ENCODE peak calls at places on chromosomes 6 and 20, in four cellular contexts. One of them, this sample, is unnamed.

GRCh38 chr6:47780510-47781356 is 1.1 kb upstream of the OPN5 start:
- DNase-seq in transverse colon: peak; percentile 22
- DNase-seq in ascending aorta: no peak
- DNase-seq in fibroblast of lung: peak; percentile 81
- DNase-seq in this sample: peak; percentile 53

GRCh38 chr6:69827491-69827890 is 30.7 kb upstream of the LMBRD1 start:
- DNase-seq in transverse colon: no peak
- DNase-seq in ascending aorta: no peak
- DNase-seq in fibroblast of lung: peak; percentile 76
- DNase-seq in this sample: no peak

GRCh38 chr6:35360349-35361138 is 18.2 kb downstream of the PPARD start:
- DNase-seq in transverse colon: no peak
- DNase-seq in ascending aorta: no peak
- DNase-seq in fibroblast of lung: no peak
- DNase-seq in this sample: peak; percentile 74

GRCh38 chr6:51077967-51078518 is 259.4 kb downstream of the TFAP2B start:
- DNase-seq in transverse colon: no peak
- DNase-seq in ascending aorta: no peak
- DNase-seq in fibroblast of lung: no peak
- DNase-seq in this sample: peak; percentile 40

GRCh38 chr6:88339816-88340215 is 173.7 kb upstream of the CNR1 start:
- DNase-seq in transverse colon: no peak
- DNase-seq in ascending aorta: no peak
- DNase-seq in fibroblast of lung: no peak
- DNase-seq in this sample: no peak

GRCh38 chr6:136736281-136736960 is 55.9 kb downstream of the MAP3K5 start:
- DNase-seq in transverse colon: no peak
- DNase-seq in ascending aorta: no peak
- DNase-seq in fibroblast of lung: no peak
- DNase-seq in this sample: no peak

GRCh38 chr6:149963462-149964242 is at the start of gene ULBP1:
- DNase-seq in transverse colon: peak; percentile 78
- DNase-seq in ascending aorta: peak; percentile 48
- DNase-seq in fibroblast of lung: peak; percentile 89
- DNase-seq in this sample: peak; percentile 92

GRCh38 chr6:139654309-139654708 is 279.9 kb upstream of the CITED2 start:
- DNase-seq in transverse colon: no peak
- DNase-seq in ascending aorta: no peak
- DNase-seq in fibroblast of lung: no peak
- DNase-seq in this sample: no peak

GRCh38 chr6:110039996-110040383 is 61.9 kb downstream of the GPR6 start:
- DNase-seq in transverse colon: peak; percentile 33
- DNase-seq in ascending aorta: no peak
- DNase-seq in fibroblast of lung: peak; percentile 34
- DNase-seq in this sample: peak; percentile 68

GRCh38 chr6:41593451-41594238 is 44.6 kb upstream of the MDFI start:
- DNase-seq in transverse colon: no peak
- DNase-seq in ascending aorta: no peak
- DNase-seq in fibroblast of lung: no peak
- DNase-seq in this sample: no peak

GRCh38 chr6:132763269-132763668 is 5.6 kb upstream of the VNN2 start:
- DNase-seq in transverse colon: peak; percentile 29
- DNase-seq in ascending aorta: no peak
- DNase-seq in fibroblast of lung: no peak
- DNase-seq in this sample: no peak

GRCh38 chr6:168381726-168382458 is 59.1 kb upstream of the SMOC2 start:
- DNase-seq in transverse colon: no peak
- DNase-seq in ascending aorta: no peak
- DNase-seq in fibroblast of lung: no peak
- DNase-seq in this sample: no peak

GRCh38 chr6:53898026-53898795 is 103.4 kb downstream of the LRRC1 start:
- DNase-seq in transverse colon: no peak
- DNase-seq in ascending aorta: no peak
- DNase-seq in fibroblast of lung: peak; percentile 55
- DNase-seq in this sample: no peak

GRCh38 chr6:14000901-14001300 is 76.1 kb downstream of the RNF182 start:
- DNase-seq in transverse colon: no peak
- DNase-seq in ascending aorta: no peak
- DNase-seq in fibroblast of lung: no peak
- DNase-seq in this sample: no peak

GRCh38 chr6:100346828-100347227 is 117.9 kb downstream of the SIM1 start:
- DNase-seq in transverse colon: no peak
- DNase-seq in ascending aorta: no peak
- DNase-seq in fibroblast of lung: peak; percentile 52
- DNase-seq in this sample: no peak

GRCh38 chr20:50341880-50342637 is 151.4 kb downstream of the CEBPB start:
- DNase-seq in transverse colon: no peak
- DNase-seq in ascending aorta: no peak
- DNase-seq in fibroblast of lung: no peak
- DNase-seq in this sample: no peak

GRCh38 chr6:13508711-13509705 is 21.6 kb upstream of the GFOD1 start:
- DNase-seq in transverse colon: no peak
- DNase-seq in ascending aorta: no peak
- DNase-seq in fibroblast of lung: peak; percentile 87
- DNase-seq in this sample: no peak

GRCh38 chr20:37870294-37870693 is 32.6 kb upstream of the VSTM2L start:
- DNase-seq in transverse colon: no peak
- DNase-seq in ascending aorta: no peak
- DNase-seq in fibroblast of lung: no peak
- DNase-seq in this sample: no peak

GRCh38 chr6:35480176-35480575 is 12.0 kb downstream of the RPL10A start:
- DNase-seq in transverse colon: no peak
- DNase-seq in ascending aorta: no peak
- DNase-seq in fibroblast of lung: no peak
- DNase-seq in this sample: no peak

GRCh38 chr6:15218401-15218800 is 27.5 kb upstream of the JARID2 start:
- DNase-seq in transverse colon: no peak
- DNase-seq in ascending aorta: no peak
- DNase-seq in fibroblast of lung: no peak
- DNase-seq in this sample: no peak

GRCh38 chr20:25750765-25751696 is 54.4 kb upstream of the ZNF337 start:
- DNase-seq in transverse colon: peak; percentile 65
- DNase-seq in ascending aorta: no peak
- DNase-seq in fibroblast of lung: peak; percentile 51
- DNase-seq in this sample: peak; percentile 76

GRCh38 chr6:81978230-81978629 is 225.7 kb upstream of the TENT5A start:
- DNase-seq in transverse colon: no peak
- DNase-seq in ascending aorta: no peak
- DNase-seq in fibroblast of lung: peak; percentile 40
- DNase-seq in this sample: no peak

GRCh38 chr6:166958926-166959861 is 2.8 kb upstream of the RNASET2 start:
- DNase-seq in transverse colon: peak; percentile 54
- DNase-seq in ascending aorta: no peak
- DNase-seq in fibroblast of lung: no peak
- DNase-seq in this sample: no peak

GRCh38 chr6:13479971-13480434 is 7.4 kb downstream of the GFOD1 start:
- DNase-seq in transverse colon: no peak
- DNase-seq in ascending aorta: no peak
- DNase-seq in fibroblast of lung: no peak
- DNase-seq in this sample: no peak

GRCh38 chr6:153727910-153728309 is 311.1 kb upstream of the OPRM1 start:
- DNase-seq in transverse colon: no peak
- DNase-seq in ascending aorta: no peak
- DNase-seq in fibroblast of lung: no peak
- DNase-seq in this sample: no peak

GRCh38 chr6:152273638-152274037 is 363.5 kb downstream of the SYNE1 start:
- DNase-seq in transverse colon: no peak
- DNase-seq in ascending aorta: no peak
- DNase-seq in fibroblast of lung: no peak
- DNase-seq in this sample: peak; percentile 73

GRCh38 chr6:6191476-6191875 is 129.0 kb downstream of the F13A1 start:
- DNase-seq in transverse colon: no peak
- DNase-seq in ascending aorta: no peak
- DNase-seq in fibroblast of lung: no peak
- DNase-seq in this sample: peak; percentile 58

GRCh38 chr6:14422917-14423316 is 305.3 kb downstream of the CD83 start:
- DNase-seq in transverse colon: no peak
- DNase-seq in ascending aorta: no peak
- DNase-seq in fibroblast of lung: no peak
- DNase-seq in this sample: no peak

GRCh38 chr6:42493914-42494539 is 42.3 kb upstream of the TRERF1 start:
- DNase-seq in transverse colon: no peak
- DNase-seq in ascending aorta: no peak
- DNase-seq in fibroblast of lung: no peak
- DNase-seq in this sample: no peak

GRCh38 chr6:44016131-44016870 is 111.0 kb downstream of the MRPL14 start:
- DNase-seq in transverse colon: no peak
- DNase-seq in ascending aorta: no peak
- DNase-seq in fibroblast of lung: peak; percentile 79
- DNase-seq in this sample: no peak

GRCh38 chr20:10668677-10669368 is 5.0 kb downstream of the JAG1 start:
- DNase-seq in transverse colon: no peak
- DNase-seq in ascending aorta: no peak
- DNase-seq in fibroblast of lung: no peak
- DNase-seq in this sample: no peak
- H3K4me1 ChIP-seq in transverse colon: peaks cover 15% of the 10 kb centered on the region
- H3K4me1 ChIP-seq in ascending aorta: peaks cover 15% of the 10 kb centered on the region
- H3K4me1 ChIP-seq in fibroblast of lung: peaks cover 10% of the 10 kb centered on the region
- H3K4me1 ChIP-seq in this sample: peaks cover 27% of the 10 kb centered on the region

GRCh38 chr6:16748028-16748319 is 13.3 kb downstream of the ATXN1 start:
- DNase-seq in transverse colon: no peak
- DNase-seq in ascending aorta: no peak
- DNase-seq in fibroblast of lung: no peak
- DNase-seq in this sample: no peak

GRCh38 chr6:16749516-16750485 is 11.5 kb downstream of the ATXN1 start:
- DNase-seq in transverse colon: no peak
- DNase-seq in ascending aorta: no peak
- DNase-seq in fibroblast of lung: no peak
- DNase-seq in this sample: no peak

GRCh38 chr6:16752206-16752867 is 8.9 kb downstream of the ATXN1 start:
- DNase-seq in transverse colon: no peak
- DNase-seq in ascending aorta: no peak
- DNase-seq in fibroblast of lung: peak; percentile 91
- DNase-seq in this sample: no peak

GRCh38 chr6:16751251-16751946 is 9.9 kb downstream of the ATXN1 start:
- DNase-seq in transverse colon: no peak
- DNase-seq in ascending aorta: no peak
- DNase-seq in fibroblast of lung: no peak
- DNase-seq in this sample: no peak

GRCh38 chr6:16750566-16750965 is 10.7 kb downstream of the ATXN1 start:
- DNase-seq in transverse colon: no peak
- DNase-seq in ascending aorta: no peak
- DNase-seq in fibroblast of lung: no peak
- DNase-seq in this sample: no peak
- H3K4me1 ChIP-seq in transverse colon: peaks cover 34% of the 10 kb centered on the region
- H3K4me1 ChIP-seq in ascending aorta: no peaks in the 10 kb centered on the region
- H3K4me1 ChIP-seq in fibroblast of lung: peaks cover 20% of the 10 kb centered on the region
- H3K4me1 ChIP-seq in this sample: peaks cover under 1% of the 10 kb centered on the region

DNA sequence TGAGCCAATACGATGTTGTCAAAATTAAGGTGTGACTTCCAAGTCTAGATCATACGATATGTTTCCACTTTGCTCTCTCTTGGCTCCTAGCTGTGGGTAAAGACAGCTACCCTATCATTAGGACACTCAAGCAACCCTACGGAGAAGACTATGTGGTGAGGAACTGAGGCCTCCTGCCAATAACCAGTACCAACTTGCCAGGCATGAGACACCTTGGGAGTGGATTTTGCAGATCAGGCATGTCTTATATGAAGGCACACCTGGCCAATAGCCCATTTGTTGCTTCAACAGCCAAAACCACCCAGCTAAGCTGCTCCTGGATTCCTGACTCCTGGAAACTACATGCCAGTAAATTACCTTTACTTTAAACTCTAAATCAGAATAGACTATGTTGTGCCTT is 863.4 kb downstream of the DHX35 start:
- DNase-seq in transverse colon: no peak
- DNase-seq in ascending aorta: no peak
- DNase-seq in fibroblast of lung: no peak
- DNase-seq in this sample: no peak
- H3K4me1 ChIP-seq in transverse colon: no peaks in the 10 kb centered on the region
- H3K4me1 ChIP-seq in ascending aorta: no peaks in the 10 kb centered on the region
- H3K4me1 ChIP-seq in fibroblast of lung: peaks cover 11% of the 10 kb centered on the region
- H3K4me1 ChIP-seq in this sample: peaks cover 3% of the 10 kb centered on the region

GRCh38 chr20:36460648-36461599 is 80.4 kb upstream of the MYL9 start:
- DNase-seq in transverse colon: peak; percentile 96
- DNase-seq in ascending aorta: peak; percentile 67
- DNase-seq in fibroblast of lung: peak; percentile 91
- DNase-seq in this sample: peak; percentile 94

GRCh38 chr20:36465109-36466080 is 75.9 kb upstream of the MYL9 start:
- DNase-seq in transverse colon: peak; percentile 62
- DNase-seq in ascending aorta: no peak
- DNase-seq in fibroblast of lung: peak; percentile 78
- DNase-seq in this sample: peak; percentile 64

GRCh38 chr20:36462440-36463211 is 78.7 kb upstream of the MYL9 start:
- DNase-seq in transverse colon: peak; percentile 43
- DNase-seq in ascending aorta: peak; percentile 67
- DNase-seq in fibroblast of lung: peak; percentile 55
- DNase-seq in this sample: no peak

GRCh38 chr20:36463212-36464061 is 77.9 kb upstream of the MYL9 start:
- DNase-seq in transverse colon: no peak
- DNase-seq in ascending aorta: no peak
- DNase-seq in fibroblast of lung: no peak
- DNase-seq in this sample: no peak

DNA sequence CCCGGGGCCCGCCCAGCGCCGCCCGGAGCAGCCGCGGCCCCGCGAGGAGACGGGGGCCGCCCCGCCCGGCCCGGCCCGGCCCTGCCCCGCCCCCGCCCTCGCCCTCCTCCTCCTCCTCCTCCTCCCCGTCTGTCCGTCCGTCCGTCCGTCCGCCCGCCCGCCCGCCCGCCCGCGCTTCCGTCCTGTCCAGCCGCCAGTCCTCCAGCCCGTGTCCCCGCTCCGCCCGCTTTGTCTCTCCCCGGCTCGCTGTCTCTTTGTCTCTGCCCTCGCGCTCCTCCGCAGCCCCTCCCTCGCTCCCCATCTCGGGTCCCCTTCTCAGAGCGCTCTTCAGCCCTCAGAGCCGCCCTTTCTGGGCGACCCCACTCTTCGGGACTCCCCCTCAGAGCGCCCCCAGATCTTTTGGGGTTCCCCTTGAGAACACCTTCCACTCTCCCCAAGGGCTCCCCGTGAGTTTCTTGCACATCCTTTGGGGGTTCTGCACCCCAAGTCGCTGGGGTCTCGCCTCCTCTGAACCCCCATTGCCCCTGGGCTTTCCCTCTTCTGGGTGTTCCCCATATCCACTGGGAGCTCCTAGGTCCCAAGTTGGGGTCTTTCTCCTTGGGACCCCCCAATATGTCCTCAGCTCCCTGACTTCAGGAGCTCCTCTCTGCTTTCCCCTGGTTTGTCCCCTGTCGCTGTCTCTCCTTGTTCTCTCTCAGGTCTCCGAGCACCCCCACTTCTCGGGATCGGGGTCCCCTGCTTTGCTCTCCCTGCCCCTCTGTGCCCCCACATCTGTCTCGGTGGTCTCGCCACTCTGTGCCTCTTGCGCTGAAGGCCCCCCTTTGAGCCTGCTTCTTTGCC is 79.5 kb upstream of the MYL9 start:
- DNase-seq in transverse colon: peak; percentile 60
- DNase-seq in ascending aorta: no peak
- DNase-seq in fibroblast of lung: peak; percentile 47
- DNase-seq in this sample: peak; percentile 58
- H3K4me1 ChIP-seq in transverse colon: peaks cover 23% of the 10 kb centered on the region
- H3K4me1 ChIP-seq in ascending aorta: peaks cover 29% of the 10 kb centered on the region
- H3K4me1 ChIP-seq in fibroblast of lung: peaks cover 30% of the 10 kb centered on the region
- H3K4me1 ChIP-seq in this sample: peaks cover 14% of the 10 kb centered on the region

GRCh38 chr6:104973404-104973803 is 16.5 kb downstream of the LIN28B start:
- DNase-seq in transverse colon: no peak
- DNase-seq in ascending aorta: no peak
- DNase-seq in fibroblast of lung: no peak
- DNase-seq in this sample: no peak
- H3K4me1 ChIP-seq in transverse colon: no peaks in the 10 kb centered on the region
- H3K4me1 ChIP-seq in ascending aorta: no peaks in the 10 kb centered on the region
- H3K4me1 ChIP-seq in fibroblast of lung: no peaks in the 10 kb centered on the region
- H3K4me1 ChIP-seq in this sample: peaks cover 3% of the 10 kb centered on the region

GRCh38 chr20:44396369-44396768 is 40.9 kb downstream of the HNF4A start:
- DNase-seq in transverse colon: no peak
- DNase-seq in ascending aorta: no peak
- DNase-seq in fibroblast of lung: no peak
- DNase-seq in this sample: no peak
- H3K4me1 ChIP-seq in transverse colon: no peaks in the 10 kb centered on the region
- H3K4me1 ChIP-seq in ascending aorta: no peaks in the 10 kb centered on the region
- H3K4me1 ChIP-seq in fibroblast of lung: no peaks in the 10 kb centered on the region
- H3K4me1 ChIP-seq in this sample: no peaks in the 10 kb centered on the region

This sample was measured in H9.